ENCODE peak calls at places on chromosomes 3 and 15, in four cellular contexts. D is PC-3, R is neural progenitor cell, T is MM.1S. E is an unnamed sample. For H3K9me3, the result is how much of the 10 kb centered on the place peaks cover.

GRCh38 chr3:38556640-38557358 is 60.7 kb downstream of the EXOG start:
- DNase-seq in D (no peak), R (no peak), T (no peak), E (no peak)

GRCh38 chr3:157624801-157625200 is 121.6 kb upstream of the VEPH1 start:
- DNase-seq in D (peak), R (no peak), T (no peak), E (no peak)

GRCh38 chr15:58877999-58878825 is 55.3 kb downstream of the SLTM start:
- DNase-seq in D (no peak), R (no peak), T (no peak), E (no peak)

GRCh38 chr3:123499316-123499715 is 50.4 kb upstream of the ADCY5 start:
- DNase-seq in D (no peak), R (no peak), T (no peak), E (no peak)

GRCh38 chr15:78048410-78048946 is 29.0 kb downstream of the TBC1D2B start:
- DNase-seq in D (no peak), R (no peak), T (no peak), E (no peak)

GRCh38 chr3:71580636-71581215 is 2.8 kb downstream of the FOXP1 start:
- DNase-seq in D (no peak), R (peak), T (no peak), E (peak)

GRCh38 chr3:148681080-148681479 is 16.6 kb upstream of the AGTR1 start:
- DNase-seq in D (peak), R (no peak), T (no peak), E (no peak)

GRCh38 chr15:88274534-88275460 is 18.3 kb upstream of the NTRK3 start:
- DNase-seq in D (peak), R (peak), T (peak), E (peak)

GRCh38 chr3:183279371-183279770 is 26.3 kb downstream of the B3GNT5 start:
- DNase-seq in D (no peak), R (no peak), T (no peak), E (no peak)

GRCh38 chr3:20141841-20142240 is 44.2 kb downstream of the SGO1 start:
- DNase-seq in D (no peak), R (peak), T (no peak), E (no peak)

GRCh38 chr15:52441846-52442245 is 86.8 kb downstream of the MYO5A start:
- DNase-seq in D (no peak), R (no peak), T (no peak), E (no peak)

GRCh38 chr3:133259767-133260166 is 140.1 kb upstream of the BFSP2 start:
- DNase-seq in D (no peak), R (no peak), T (no peak), E (no peak)

GRCh38 chr15:29872716-29873115 is 50.4 kb upstream of the TJP1 start:
- DNase-seq in D (no peak), R (no peak), T (no peak), E (no peak)

GRCh38 chr15:91890614-91891013 is 37.1 kb downstream of the SLCO3A1 start:
- DNase-seq in D (peak), R (no peak), T (no peak), E (no peak)

GRCh38 chr15:100186960-100187359 is 154.8 kb downstream of the ADAMTS17 start:
- DNase-seq in D (no peak), R (no peak), T (no peak), E (no peak)

GRCh38 chr3:49626796-49627195 is 47.4 kb upstream of the APEH start:
- DNase-seq in D (no peak), R (no peak), T (no peak), E (no peak)

GRCh38 chr3:151439652-151440125 is 21.2 kb downstream of the IGSF10 start:
- DNase-seq in D (peak), R (peak), T (peak), E (peak)

GRCh38 chr3:24615177-24615576 is 120.5 kb upstream of the THRB start:
- DNase-seq in D (no peak), R (no peak), T (no peak), E (no peak)

GRCh38 chr3:183122257-183122932 is 23.1 kb upstream of the MCCC1 start:
- DNase-seq in D (peak), R (peak), T (peak), E (peak)

GRCh38 chr3:113054552-113054951 is 63.8 kb downstream of the GTPBP8 start:
- DNase-seq in D (no peak), R (no peak), T (no peak), E (no peak)

GRCh38 chr15:37019479-37020433 is 80.6 kb downstream of the MEIS2 start:
- DNase-seq in D (no peak), R (no peak), T (no peak), E (no peak)

GRCh38 chr3:134516905-134517304 is 31.0 kb downstream of the CEP63 start:
- DNase-seq in D (no peak), R (no peak), T (no peak), E (no peak)

GRCh38 chr3:77772459-77772858 is 732.6 kb downstream of the ROBO2 start:
- DNase-seq in D (no peak), R (no peak), T (no peak), E (no peak)

GRCh38 chr15:77942611-77943211 is 134.8 kb downstream of the TBC1D2B start:
- DNase-seq in D (no peak), R (no peak), T (no peak), E (no peak)

GRCh38 chr3:66485291-66485968 is 15.4 kb downstream of the LRIG1 start:
- DNase-seq in D (no peak), R (no peak), T (no peak), E (no peak)

GRCh38 chr15:96340611-96341464 is 10.3 kb downstream of the NR2F2 start:
- DNase-seq in D (peak), R (peak), T (peak), E (no peak)

GRCh38 chr3:134004841-134005240 is 24.9 kb downstream of the SLCO2A1 start:
- DNase-seq in D (no peak), R (no peak), T (no peak), E (no peak)

GRCh38 chr3:24686764-24687163 is 192.1 kb upstream of the THRB start:
- DNase-seq in D (peak), R (no peak), T (peak), E (no peak)

GRCh38 chr3:56957520-56957919 is 102.9 kb upstream of the SPATA12 start:
- DNase-seq in D (no peak), R (no peak), T (no peak), E (no peak)

GRCh38 chr3:147392083-147392916 is 14.0 kb downstream of the ZIC4 start:
- DNase-seq in D (no peak), R (peak), T (no peak), E (no peak)

GRCh38 chr3:117874028-117874765 is 1160.4 kb downstream of the IGSF11 start:
- DNase-seq in D (no peak), R (peak), T (no peak), E (no peak)

GRCh38 chr15:92095691-92096090 is 242.2 kb downstream of the SLCO3A1 start:
- DNase-seq in D (no peak), R (no peak), T (peak), E (no peak)

GRCh38 chr15:81061490-81062235 is 60.9 kb downstream of the TLNRD1 start:
- DNase-seq in D (no peak), R (no peak), T (no peak), E (no peak)

GRCh38 chr3:171803044-171803443 is 7.2 kb downstream of the PLD1 start:
- DNase-seq in D (no peak), R (no peak), T (no peak), E (no peak)

GRCh38 chr3:133821767-133822638 is 16.4 kb downstream of the SRPRB start:
- DNase-seq in D (peak), R (peak), T (peak), E (no peak)

GRCh38 chr3:156723182-156723619 is 48.8 kb downstream of the TIPARP start:
- DNase-seq in D (no peak), R (no peak), T (no peak), E (no peak)

GRCh38 chr3:195119461-195120198 is 151.3 kb downstream of the XXYLT1 start:
- DNase-seq in D (peak), R (peak), T (no peak), E (no peak)

GRCh38 chr3:195124378-195124985 is 146.5 kb downstream of the XXYLT1 start:
- DNase-seq in D (no peak), R (no peak), T (no peak), E (no peak)

GRCh38 chr3:195120199-195120556 is 150.8 kb downstream of the XXYLT1 start:
- DNase-seq in D (no peak), R (no peak), T (no peak), E (no peak)

GRCh38 chr3:195123196-195123805 is 147.7 kb downstream of the XXYLT1 start:
- DNase-seq in D (no peak), R (peak), T (no peak), E (no peak)

DNA sequence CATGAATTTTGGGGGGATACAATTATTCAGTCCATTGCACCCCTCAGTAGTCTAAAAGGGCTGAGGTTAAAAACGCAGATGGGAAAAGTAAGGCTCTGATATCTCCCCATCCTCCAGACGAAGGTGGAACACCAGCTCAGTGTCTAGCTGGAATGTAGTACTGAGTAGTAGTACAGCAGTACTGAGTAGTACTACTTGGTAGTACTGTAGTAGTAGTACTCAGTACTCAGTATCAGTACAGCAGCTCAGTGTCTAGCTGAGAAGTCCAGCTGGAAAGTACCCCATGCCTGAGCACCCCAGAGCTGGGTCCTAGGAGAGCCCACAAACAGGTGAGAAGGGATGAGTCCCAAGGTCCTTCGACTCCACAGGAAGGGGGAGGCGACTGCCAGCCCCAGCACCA is 148.7 kb downstream of the XXYLT1 start:
- DNase-seq in D (no peak), R (no peak), T (no peak), E (no peak)
- H3K9me3 ChIP-seq in D (under half), R (under half), T (under half), E (under half)

DNA sequence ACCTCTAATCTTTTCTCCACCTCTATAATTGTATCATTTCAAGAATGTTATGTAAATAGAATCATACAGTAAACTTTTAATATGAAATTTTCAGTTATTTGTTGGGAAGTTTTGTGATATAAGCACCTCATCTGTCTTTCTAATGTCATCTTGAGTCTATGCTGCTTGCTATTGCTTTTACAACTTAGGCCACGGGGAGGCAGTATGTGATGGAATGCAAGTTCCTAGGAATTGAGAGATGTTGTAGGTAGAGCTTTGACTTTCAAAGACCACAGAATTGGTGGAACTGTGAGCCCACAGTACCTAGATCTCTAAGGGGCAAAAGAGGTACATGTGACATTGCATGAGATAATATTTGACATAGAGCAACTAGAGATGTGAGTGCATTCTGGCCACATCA is 328.3 kb downstream of the MFSD1 start:
- DNase-seq in D (peak), R (peak), T (peak), E (no peak)
- TF ChIP-seq CTCF in D (peak), R (peak), T (peak), E (peak)

DNA sequence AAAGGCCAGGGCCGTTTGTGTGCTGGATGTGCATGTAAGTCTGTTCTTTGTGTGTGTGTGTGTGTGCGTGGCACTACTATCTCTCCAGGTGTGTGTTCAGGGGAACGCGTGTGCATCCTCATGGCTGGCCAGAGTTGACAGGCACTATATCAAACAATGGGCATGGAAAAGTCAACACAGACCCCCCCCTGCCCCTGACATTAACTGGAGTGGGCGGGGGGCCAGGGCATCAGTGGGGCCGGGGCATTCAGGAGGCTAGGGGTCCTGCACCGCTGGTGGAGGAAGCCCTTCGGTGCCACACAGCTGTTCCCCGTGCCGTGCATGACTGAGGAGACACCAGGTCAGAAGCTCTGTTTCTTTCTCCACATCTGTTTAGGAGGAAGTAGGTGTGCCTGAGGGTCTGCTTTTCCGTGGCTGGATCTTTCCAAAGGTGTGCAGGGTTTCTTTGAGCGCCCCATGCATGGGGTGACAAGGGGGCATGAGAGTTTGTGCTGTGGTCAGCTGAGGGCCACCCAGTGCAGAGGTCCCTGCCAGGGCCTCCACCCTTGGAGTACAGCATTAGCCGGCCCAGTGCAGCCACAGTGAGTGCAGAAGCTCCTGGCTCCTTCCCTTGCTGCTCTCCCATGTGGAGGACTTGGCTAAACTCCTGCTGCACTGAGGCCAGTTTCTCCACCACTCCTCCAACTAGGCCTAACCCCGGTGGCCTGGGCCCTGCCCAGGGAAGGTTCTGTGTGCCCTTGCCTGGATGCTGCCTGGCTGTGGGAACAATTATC is 7.5 kb downstream of the C3orf22 start:
- DNase-seq in D (no peak), R (no peak), T (no peak), E (no peak)
- TF ChIP-seq EZH2phosphoT487 in D (no peak), R (no peak), T (no peak), E (no peak)

DNA sequence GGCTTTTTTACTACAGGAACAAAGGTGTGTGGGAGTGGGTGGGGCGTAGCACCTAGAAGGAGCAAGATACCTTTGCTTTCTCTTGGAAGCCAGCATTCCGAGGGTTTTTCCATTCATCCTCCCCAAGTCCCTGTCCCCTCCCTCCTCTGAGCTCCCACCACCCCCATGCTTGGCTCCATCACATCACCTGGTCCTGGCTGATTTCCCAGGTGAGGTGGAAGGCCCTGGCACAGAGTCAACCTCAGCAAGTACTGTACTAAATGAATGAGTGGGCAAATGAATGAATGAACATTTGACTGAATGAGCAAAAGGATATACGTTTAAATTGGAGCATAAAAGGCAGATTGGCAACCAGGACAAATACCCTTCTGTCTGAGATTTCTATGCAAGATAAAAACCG is 45.4 kb downstream of the DZIP1L start:
- DNase-seq in D (peak), R (no peak), T (no peak), E (no peak)
- H3K9me3 ChIP-seq in D (under half), R (under half), T (under half), E (under half)

GRCh38 chr3:173785004-173785403 is 387.5 kb downstream of the NLGN1 start:
- DNase-seq in D (no peak), R (peak), T (no peak), E (no peak)
- TF ChIP-seq CTCF in D (peak), R (peak), T (no peak), E (no peak)

GRCh38 chr15:74303741-74304309 is 63.6 kb downstream of the CYP11A1 start:
- DNase-seq in D (no peak), R (no peak), T (no peak), E (no peak)

GRCh38 chr15:74304459-74304858 is 63.0 kb downstream of the CYP11A1 start:
- DNase-seq in D (no peak), R (no peak), T (no peak), E (no peak)

GRCh38 chr15:74300057-74300620 is 64.0 kb downstream of the CCDC33 start:
- DNase-seq in D (no peak), R (peak), T (no peak), E (no peak)

GRCh38 chr15:74301583-74302374 is 65.7 kb downstream of the CCDC33 start:
- DNase-seq in D (no peak), R (peak), T (no peak), E (no peak)

GRCh38 chr15:74302821-74303359 is 64.6 kb downstream of the CYP11A1 start:
- DNase-seq in D (peak), R (peak), T (no peak), E (peak)
- TF ChIP-seq EZH2phosphoT487 in D (no peak), R (no peak), T (no peak), E (no peak)

DNA sequence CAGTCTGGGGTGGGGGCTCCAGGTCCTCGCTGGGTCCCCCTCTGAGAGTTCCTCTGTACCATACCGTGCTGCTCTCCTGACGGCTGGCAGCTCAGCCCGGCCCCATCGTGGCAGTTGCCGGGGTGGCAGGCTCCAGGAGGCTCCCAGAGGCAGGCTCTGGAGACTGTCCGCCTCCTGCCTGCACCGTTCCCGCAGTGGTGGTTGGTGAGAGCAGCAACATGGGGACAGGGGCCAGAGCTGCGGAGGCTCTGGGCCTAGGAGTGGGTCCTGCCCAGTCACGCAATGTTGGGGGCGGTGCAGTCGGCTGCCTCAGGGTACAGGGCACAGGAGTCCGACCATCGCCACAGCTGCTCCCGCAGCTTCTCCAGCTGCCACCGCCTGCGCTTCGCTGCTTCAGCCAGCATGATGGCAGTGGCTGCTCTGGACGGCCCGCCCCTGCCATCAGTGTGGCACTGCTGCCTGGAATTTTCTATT is 492.7 kb downstream of the AGBL1 start:
- DNase-seq in D (no peak), R (no peak), T (no peak), E (no peak)
- H3K9me3 ChIP-seq in D (under half), R (under half), T (under half), E (under half)

DNA sequence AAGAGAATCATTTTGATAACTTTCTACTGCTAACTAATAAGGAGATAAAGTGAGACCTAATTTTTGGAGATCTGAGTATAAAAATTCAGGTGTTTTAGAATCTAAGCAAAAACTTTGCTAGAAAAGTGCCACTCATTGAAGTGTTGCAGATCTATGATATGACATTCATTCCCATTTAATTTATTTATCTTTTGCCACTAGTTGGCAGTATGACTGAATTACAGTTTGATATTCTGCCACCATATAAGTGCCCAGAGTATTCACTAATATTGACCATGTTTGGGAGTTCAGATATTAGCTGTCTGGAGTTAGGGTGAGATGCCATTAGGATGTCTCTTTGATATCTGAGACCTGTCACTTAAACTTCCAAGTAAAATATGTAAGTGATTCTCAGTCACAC is 251.3 kb upstream of the GBE1 start:
- DNase-seq in D (peak), R (no peak), T (no peak), E (no peak)
- TF ChIP-seq CTCF in D (peak), R (peak), T (peak), E (peak)